ENCODE peak calls at places on chromosomes 2 and 18, in nine cellular contexts. H, A, Q, F, M, I, S, V and Z are unnamed samples.

GRCh38 chr18:45801396-45802004 is 24.0 kb upstream of the SIGLEC15 start:
- DNase-seq in S (no peak), M (no peak), Q (no peak), I (no peak), V (no peak), A (no peak), F (no peak), H (no peak), Z (no peak)

GRCh38 chr18:36127866-36128845 is 984 bp downstream of the SLC39A6 start:
- DNase-seq in I (no peak), F (peak), M (peak), A (no peak), H (no peak), S (no peak), Q (no peak), V (no peak), Z (no peak)

GRCh38 chr2:148218326-148219075 is 197.6 kb downstream of the MBD5 start:
- DNase-seq in I (no peak), F (no peak), H (no peak), Q (no peak), S (no peak), M (no peak), V (no peak), A (no peak), Z (no peak)

GRCh38 chr18:32915526-32915925 is 142.7 kb upstream of the KLHL14 start:
- DNase-seq in V (no peak), F (no peak), I (no peak), M (no peak), H (no peak), A (no peak), Q (no peak), S (no peak), Z (no peak)

GRCh38 chr2:197297772-197298318 is 12.7 kb downstream of the ANKRD44 start:
- DNase-seq in M (no peak), H (no peak), V (no peak), F (no peak), I (no peak), A (no peak), Q (no peak), S (no peak), Z (no peak)

GRCh38 chr18:72104851-72105250 is 439.3 kb downstream of the CBLN2 start:
- DNase-seq in H (no peak), A (no peak), Q (no peak), F (no peak), S (no peak), M (no peak), V (no peak), I (no peak), Z (no peak)

GRCh38 chr2:37326285-37326684 is 1.7 kb upstream of the PRKD3 start:
- DNase-seq in I (no peak), F (peak), Q (peak), M (no peak), A (peak), H (no peak), S (no peak), V (no peak), Z (no peak)

GRCh38 chr2:235043762-235044500 is 92.1 kb downstream of the SH3BP4 start:
- DNase-seq in H (no peak), A (no peak), I (no peak), F (no peak), V (no peak), Q (no peak), M (no peak), S (no peak), Z (no peak)

GRCh38 chr2:191946471-191947182 is 99.7 kb upstream of the CAVIN2 start:
- DNase-seq in Q (no peak), V (no peak), M (no peak), S (no peak), A (no peak), I (no peak), H (no peak), F (no peak), Z (no peak)

GRCh38 chr18:70420151-70420898 is 131.5 kb downstream of the SOCS6 start:
- DNase-seq in M (no peak), A (no peak), Q (no peak), S (no peak), H (no peak), V (no peak), F (peak), I (no peak), Z (no peak)

GRCh38 chr2:129314120-129314519 is 665.3 kb upstream of the RAB6C start:
- DNase-seq in I (no peak), H (no peak), Q (no peak), F (no peak), V (no peak), S (no peak), M (no peak), A (no peak), Z (no peak)

GRCh38 chr2:123915380-123915779 is 109.7 kb upstream of the CNTNAP5 start:
- DNase-seq in H (no peak), F (no peak), I (no peak), A (no peak), M (no peak), S (no peak), Q (no peak), V (no peak), Z (no peak)

GRCh38 chr2:28664120-28664842 is 87.3 kb upstream of the PPP1CB start:
- DNase-seq in S (no peak), I (no peak), H (no peak), F (no peak), Q (peak), A (no peak), M (peak), V (no peak), Z (no peak)

GRCh38 chr2:164314148-164314547 is 307.1 kb downstream of the GRB14 start:
- DNase-seq in M (no peak), H (no peak), I (no peak), S (no peak), V (no peak), A (no peak), F (peak), Q (peak), Z (no peak)

GRCh38 chr2:171547256-171547655 is 25.0 kb downstream of the CYBRD1 start:
- DNase-seq in I (no peak), F (no peak), V (no peak), H (no peak), A (no peak), S (no peak), Q (no peak), M (no peak), Z (no peak)

GRCh38 chr2:182715121-182715895 is 749 bp upstream of the DNAJC10 start:
- DNase-seq in Q (no peak), H (no peak), A (no peak), I (no peak), M (no peak), V (no peak), F (peak), S (peak), Z (no peak)

GRCh38 chr2:56583796-56584313 is 400.1 kb downstream of the CCDC85A start:
- DNase-seq in V (no peak), S (no peak), F (no peak), A (no peak), M (peak), Q (no peak), I (no peak), H (no peak), Z (no peak)

GRCh38 chr2:112869258-112869842 is 32.8 kb upstream of the IL1B start:
- DNase-seq in Q (peak), F (no peak), A (no peak), I (peak), S (no peak), M (no peak), H (no peak), V (no peak), Z (no peak)

GRCh38 chr18:58284699-58285490 is 240.9 kb downstream of the NEDD4L start:
- DNase-seq in M (no peak), Q (peak), V (no peak), F (no peak), I (no peak), H (no peak), S (no peak), A (no peak), Z (no peak)

GRCh38 chr2:173076557-173077345 is 1.1 kb downstream of the MAP3K20 start:
- DNase-seq in H (peak), V (peak), A (no peak), M (peak), Q (peak), S (no peak), F (no peak), I (no peak), Z (no peak)

GRCh38 chr2:3647831-3648651 is 10.0 kb upstream of the ALLC start:
- DNase-seq in Q (no peak), H (no peak), M (no peak), S (no peak), A (no peak), V (no peak), I (no peak), F (no peak), Z (no peak)

GRCh38 chr18:4524096-4524495 is 69.0 kb upstream of the DLGAP1 start:
- DNase-seq in M (peak), S (no peak), H (no peak), Q (no peak), V (no peak), I (no peak), F (no peak), A (no peak), Z (no peak)

GRCh38 chr2:104794416-104794815 is 59.5 kb upstream of the POU3F3 start:
- DNase-seq in V (no peak), F (peak), Q (no peak), A (no peak), M (no peak), H (no peak), I (no peak), S (no peak), Z (no peak)

GRCh38 chr2:98868548-98869271 is 67.3 kb downstream of the CRACDL start:
- DNase-seq in F (no peak), I (no peak), M (no peak), V (no peak), H (no peak), S (no peak), A (no peak), Q (no peak), Z (no peak)

GRCh38 chr2:96205888-96206287 is 2.7 kb downstream of the STARD7 start:
- DNase-seq in I (no peak), S (no peak), Q (no peak), F (peak), V (no peak), M (no peak), A (no peak), H (no peak), Z (no peak)

GRCh38 chr2:203510941-203511305 is 24.2 kb downstream of the RAPH1 start:
- DNase-seq in Q (no peak), V (no peak), S (no peak), M (no peak), F (no peak), A (no peak), H (no peak), I (no peak), Z (no peak)

GRCh38 chr2:226310081-226310625 is 489.5 kb downstream of the IRS1 start:
- DNase-seq in V (no peak), H (no peak), Q (no peak), M (no peak), F (peak), A (peak), S (no peak), I (no peak), Z (no peak)

GRCh38 chr2:219289195-219289536 is 10.0 kb downstream of the DNAJB2 start:
- DNase-seq in S (no peak), A (no peak), V (no peak), F (no peak), H (no peak), M (no peak), Q (no peak), I (no peak), Z (no peak)

GRCh38 chr18:71322201-71322600 is 1033.4 kb downstream of the SOCS6 start:
- DNase-seq in M (no peak), S (no peak), Q (no peak), H (no peak), V (no peak), A (no peak), F (no peak), I (no peak), Z (no peak)

GRCh38 chr2:21011453-21011852 is 32.4 kb downstream of the APOB start:
- DNase-seq in M (no peak), Q (no peak), H (no peak), S (no peak), F (no peak), V (no peak), I (no peak), A (no peak), Z (no peak)

GRCh38 chr2:60519259-60519863 is 34.1 kb downstream of the BCL11A start:
- DNase-seq in F (peak), M (no peak), V (no peak), I (no peak), H (no peak), S (no peak), Q (no peak), A (peak), Z (peak)

GRCh38 chr18:73007195-73007934 is 139.6 kb upstream of the NETO1 start:
- DNase-seq in F (no peak), I (no peak), V (no peak), S (no peak), M (peak), Q (no peak), H (no peak), A (no peak), Z (no peak)

GRCh38 chr2:224569654-224570053 is 15.5 kb downstream of the CUL3 start:
- DNase-seq in Q (no peak), F (no peak), I (no peak), S (no peak), M (no peak), V (no peak), A (no peak), H (no peak), Z (no peak)

DNA sequence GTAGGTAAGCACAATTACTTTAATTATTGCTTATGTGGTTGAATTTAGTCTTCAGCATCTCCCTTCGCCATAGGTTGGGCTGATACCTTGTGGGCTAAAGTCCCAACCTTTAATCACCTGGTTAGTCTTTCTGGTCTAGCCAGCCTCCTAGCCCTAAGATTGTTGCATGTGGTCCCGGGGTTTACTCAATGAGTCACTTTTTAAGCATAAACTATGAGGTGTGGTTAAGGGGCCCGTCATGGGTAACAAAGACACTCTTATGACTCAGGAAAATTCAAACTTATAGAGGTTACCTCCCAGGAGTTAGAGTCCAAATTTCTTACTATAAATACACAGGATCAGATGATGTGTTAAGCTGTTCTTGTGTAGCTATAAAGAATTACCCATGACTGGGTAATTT is 841.6 kb downstream of the TRIB2 start:
- DNase-seq in I (no peak), M (no peak), F (peak), Q (no peak), H (no peak), A (peak), S (no peak), V (no peak), Z (no peak)
- H3K27ac ChIP-seq in I (no peak), M (no peak), F (no peak), Q (no peak), H (no peak), A (no peak), S (no peak), V (no peak), Z (no peak)

DNA sequence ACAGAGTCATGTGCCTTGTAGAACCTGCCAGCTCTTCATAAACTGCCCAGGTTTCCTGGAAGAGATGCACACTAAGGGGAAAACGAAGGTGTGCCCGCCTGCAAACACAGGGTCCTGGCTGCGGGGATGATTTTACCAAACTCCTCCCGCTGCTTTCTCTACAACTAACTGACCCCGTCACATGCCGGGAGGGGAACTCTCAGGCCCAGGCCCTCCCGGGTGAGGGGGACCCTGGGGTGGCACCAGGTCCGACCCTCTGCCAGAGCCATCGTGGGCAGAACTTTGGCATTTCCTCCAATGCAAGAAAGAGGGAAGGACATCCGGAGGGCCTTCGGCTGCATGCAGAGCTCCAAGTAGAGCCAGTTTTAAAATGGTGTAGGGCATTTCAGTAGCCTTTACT is 28.6 kb downstream of the CAPN13 start:
- DNase-seq in V (no peak), I (no peak), S (no peak), M (no peak), A (no peak), H (no peak), Q (no peak), F (no peak), Z (no peak)
- H3K27ac ChIP-seq in V (no peak), I (no peak), S (no peak), M (no peak), A (no peak), H (no peak), Q (no peak), F (no peak), Z (no peak)

GRCh38 chr2:239273280-239274234 is 127.3 kb downstream of the HDAC4 start:
- DNase-seq in F (no peak), S (no peak), I (no peak), Q (peak), M (no peak), V (no peak), H (no peak), A (no peak), Z (no peak)
- H3K27ac ChIP-seq in F (peak), S (peak), I (peak), Q (no peak), M (no peak), V (peak), H (no peak), A (peak), Z (no peak)

GRCh38 chr2:206820755-206821154 is 55.3 kb downstream of the FASTKD2 start:
- DNase-seq in S (no peak), V (no peak), I (no peak), H (no peak), F (no peak), M (no peak), A (no peak), Q (no peak), Z (no peak)

GRCh38 chr2:206824219-206824618 is 58.8 kb downstream of the FASTKD2 start:
- DNase-seq in V (no peak), M (no peak), I (no peak), H (no peak), F (no peak), Q (no peak), S (no peak), A (no peak), Z (no peak)

GRCh38 chr2:206824993-206825392 is 59.6 kb downstream of the FASTKD2 start:
- DNase-seq in H (no peak), M (no peak), I (no peak), Q (no peak), V (no peak), S (no peak), F (no peak), A (no peak), Z (no peak)

GRCh38 chr2:206823178-206823577 is 57.8 kb downstream of the FASTKD2 start:
- DNase-seq in S (no peak), H (no peak), I (no peak), M (no peak), V (no peak), Q (no peak), F (no peak), A (no peak), Z (no peak)
- H3K27ac ChIP-seq in S (no peak), H (no peak), I (no peak), M (no peak), V (no peak), Q (no peak), F (no peak), A (no peak), Z (no peak)

DNA sequence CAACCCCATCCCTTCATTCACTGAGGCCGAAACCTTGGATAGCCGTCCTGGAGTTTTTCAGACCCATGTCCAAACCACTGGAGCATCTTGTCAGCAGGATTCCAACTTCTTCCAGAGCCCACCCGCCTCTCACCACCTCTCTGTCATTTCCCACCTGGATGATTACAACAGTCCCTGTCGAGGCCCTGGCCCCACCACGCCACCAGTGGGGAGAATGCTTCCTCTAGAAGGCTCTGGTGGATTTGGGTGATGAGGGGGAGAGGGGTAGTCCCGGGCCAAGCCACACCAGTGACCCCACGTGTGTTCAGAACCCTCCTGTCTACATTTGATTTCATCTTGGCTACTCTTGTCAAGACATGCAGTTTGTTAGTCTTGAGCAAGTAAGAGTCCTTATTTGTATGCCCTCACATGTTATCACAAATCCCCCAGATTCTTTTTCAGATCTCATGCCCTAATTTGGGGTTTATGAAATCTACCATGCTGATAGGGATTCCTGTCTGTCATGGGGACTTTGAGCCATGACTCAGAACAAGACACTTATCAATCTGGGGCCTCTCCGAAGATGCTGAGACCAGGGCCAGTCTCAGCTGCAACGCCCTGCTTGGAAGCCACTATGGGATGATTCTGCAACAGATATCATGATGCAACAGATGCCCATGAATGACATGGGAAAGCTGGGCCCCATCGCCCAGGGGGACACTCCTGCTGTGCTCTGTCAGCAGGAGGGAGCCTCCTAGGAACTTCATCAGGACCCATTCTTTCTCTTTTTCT is 186.1 kb downstream of the ZFP36L2 start:
- DNase-seq in S (no peak), A (no peak), F (no peak), I (no peak), Q (no peak), H (no peak), M (no peak), V (no peak), Z (no peak)
- H3K27ac ChIP-seq in S (peak), A (no peak), F (no peak), I (no peak), Q (no peak), H (no peak), M (no peak), V (no peak), Z (no peak)

GRCh38 chr2:85523062-85523905 is 15.7 kb upstream of the MAT2A start:
- DNase-seq in V (no peak), M (no peak), A (no peak), F (no peak), I (no peak), S (no peak), Q (no peak), H (no peak), Z (no peak)
- H3K27ac ChIP-seq in V (no peak), M (no peak), A (no peak), F (no peak), I (no peak), S (peak), Q (no peak), H (no peak), Z (peak)